ENCODE peak calls at places on chromosomes 7 and 10, in five cellular contexts. One of them, this sample, is unnamed.

GRCh38 chr7:95421847-95422444 is 12.9 kb downstream of the PON2 start:
- DNase-seq in SK-N-SH: no peak
- DNase-seq in GM12865: no peak
- DNase-seq in AG09309: no peak
- DNase-seq in psoas muscle: no peak
- DNase-seq in this sample: no peak

GRCh38 chr10:3500408-3500856 is 284.6 kb downstream of the KLF6 start:
- DNase-seq in SK-N-SH: no peak
- DNase-seq in GM12865: no peak
- DNase-seq in psoas muscle: peak
- DNase-seq in AG09309: no peak
- DNase-seq in this sample: peak

GRCh38 chr7:375901-376305 is 85.9 kb downstream of the FOXL3 start:
- DNase-seq in AG09309: no peak
- DNase-seq in SK-N-SH: peak
- DNase-seq in GM12865: no peak
- DNase-seq in psoas muscle: no peak
- DNase-seq in this sample: no peak

GRCh38 chr7:7051221-7051877 is 131.0 kb upstream of the C1GALT1 start:
- DNase-seq in SK-N-SH: no peak
- DNase-seq in psoas muscle: no peak
- DNase-seq in AG09309: no peak
- DNase-seq in GM12865: peak
- DNase-seq in this sample: no peak

GRCh38 chr10:96614515-96614914 is 27.7 kb upstream of the TM9SF3 start:
- DNase-seq in GM12865: no peak
- DNase-seq in SK-N-SH: peak
- DNase-seq in AG09309: peak
- DNase-seq in psoas muscle: no peak
- DNase-seq in this sample: peak

GRCh38 chr10:77843264-77843663 is 83.3 kb downstream of the DLG5 start:
- DNase-seq in AG09309: no peak
- DNase-seq in SK-N-SH: peak
- DNase-seq in GM12865: no peak
- DNase-seq in psoas muscle: no peak
- DNase-seq in this sample: no peak

GRCh38 chr7:126657599-126658358 is 595.0 kb downstream of the GRM8 start:
- DNase-seq in AG09309: no peak
- DNase-seq in SK-N-SH: no peak
- DNase-seq in GM12865: peak
- DNase-seq in psoas muscle: no peak
- DNase-seq in this sample: no peak

GRCh38 chr7:129150199-129150996 is 5.9 kb downstream of the TSPAN33 start:
- DNase-seq in SK-N-SH: no peak
- DNase-seq in GM12865: no peak
- DNase-seq in psoas muscle: no peak
- DNase-seq in AG09309: no peak
- DNase-seq in this sample: no peak

GRCh38 chr10:95600158-95600557 is 39.0 kb upstream of the SORBS1 start:
- DNase-seq in psoas muscle: no peak
- DNase-seq in AG09309: no peak
- DNase-seq in GM12865: no peak
- DNase-seq in SK-N-SH: no peak
- DNase-seq in this sample: no peak

GRCh38 chr10:72587568-72587967 is 38.3 kb downstream of the MICU1 start:
- DNase-seq in AG09309: no peak
- DNase-seq in SK-N-SH: no peak
- DNase-seq in psoas muscle: no peak
- DNase-seq in GM12865: no peak
- DNase-seq in this sample: no peak

GRCh38 chr10:98610855-98611254 is 164.1 kb upstream of the HPS1 start:
- DNase-seq in psoas muscle: no peak
- DNase-seq in GM12865: no peak
- DNase-seq in SK-N-SH: no peak
- DNase-seq in AG09309: no peak
- DNase-seq in this sample: no peak

GRCh38 chr7:76357379-76358052 is 1.3 kb downstream of the YWHAG start:
- DNase-seq in psoas muscle: no peak
- DNase-seq in AG09309: no peak
- DNase-seq in GM12865: no peak
- DNase-seq in SK-N-SH: no peak
- DNase-seq in this sample: no peak

GRCh38 chr7:65444211-65444842 is 70.7 kb downstream of the ZNF92 start:
- DNase-seq in GM12865: no peak
- DNase-seq in SK-N-SH: no peak
- DNase-seq in psoas muscle: no peak
- DNase-seq in AG09309: no peak
- DNase-seq in this sample: no peak

GRCh38 chr10:130901311-130902165 is 410.0 kb downstream of the TCERG1L start:
- DNase-seq in GM12865: no peak
- DNase-seq in AG09309: no peak
- DNase-seq in psoas muscle: no peak
- DNase-seq in SK-N-SH: no peak
- DNase-seq in this sample: no peak

GRCh38 chr10:31011017-31011659 is 20.5 kb downstream of the ZNF438 start:
- DNase-seq in psoas muscle: peak
- DNase-seq in AG09309: no peak
- DNase-seq in SK-N-SH: no peak
- DNase-seq in GM12865: no peak
- DNase-seq in this sample: no peak

GRCh38 chr7:137007001-137007725 is 138.7 kb downstream of the CHRM2 start:
- DNase-seq in AG09309: peak
- DNase-seq in GM12865: no peak
- DNase-seq in psoas muscle: no peak
- DNase-seq in SK-N-SH: no peak
- DNase-seq in this sample: no peak

GRCh38 chr10:90857635-90858488 is at the start of gene HTR7:
- DNase-seq in GM12865: peak
- DNase-seq in AG09309: no peak
- DNase-seq in SK-N-SH: peak
- DNase-seq in psoas muscle: peak
- DNase-seq in this sample: no peak

GRCh38 chr7:102279537-102280400 is 6.9 kb upstream of the SH2B2 start:
- DNase-seq in SK-N-SH: peak
- DNase-seq in GM12865: peak
- DNase-seq in psoas muscle: peak
- DNase-seq in AG09309: no peak
- DNase-seq in this sample: peak

GRCh38 chr7:74094224-74095095 is 10.9 kb downstream of the LIMK1 start:
- DNase-seq in AG09309: peak
- DNase-seq in psoas muscle: peak
- DNase-seq in GM12865: peak
- DNase-seq in SK-N-SH: peak
- DNase-seq in this sample: peak

GRCh38 chr7:127392182-127392565 is 334 bp downstream of the ZNF800 start:
- DNase-seq in psoas muscle: peak
- DNase-seq in SK-N-SH: peak
- DNase-seq in AG09309: peak
- DNase-seq in GM12865: peak
- DNase-seq in this sample: no peak

GRCh38 chr10:31098091-31098490 is 66.4 kb upstream of the ZNF438 start:
- DNase-seq in AG09309: no peak
- DNase-seq in psoas muscle: no peak
- DNase-seq in SK-N-SH: no peak
- DNase-seq in GM12865: no peak
- DNase-seq in this sample: no peak

GRCh38 chr7:79723833-79724608 is 270.6 kb upstream of the MAGI2 start:
- DNase-seq in SK-N-SH: no peak
- DNase-seq in GM12865: no peak
- DNase-seq in psoas muscle: no peak
- DNase-seq in AG09309: no peak
- DNase-seq in this sample: no peak

GRCh38 chr7:5425507-5426225 is 2.0 kb upstream of the TNRC18 start:
- DNase-seq in SK-N-SH: peak
- DNase-seq in psoas muscle: peak
- DNase-seq in GM12865: no peak
- DNase-seq in AG09309: peak
- DNase-seq in this sample: peak

DNA sequence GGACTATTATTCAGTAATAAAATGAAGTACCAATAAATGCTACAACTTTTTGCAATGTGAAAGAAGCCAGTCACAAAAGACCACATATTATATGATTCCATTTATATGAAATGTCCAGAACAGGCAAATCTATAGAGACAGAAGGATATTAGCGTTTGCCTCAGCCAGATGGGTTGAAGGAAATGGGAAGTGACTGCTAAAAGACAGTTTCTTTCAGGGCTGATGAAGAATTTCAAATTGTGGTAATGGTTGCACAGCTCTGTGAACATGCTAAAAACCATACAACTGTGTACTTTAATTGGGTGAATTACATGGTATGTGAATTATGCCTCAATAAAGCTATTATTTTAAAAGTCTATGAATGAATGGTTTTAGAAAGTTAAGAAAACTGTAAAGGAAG is 23.9 kb upstream of the REEP3 start:
- DNase-seq in AG09309: no peak
- DNase-seq in SK-N-SH: no peak
- DNase-seq in GM12865: no peak
- DNase-seq in psoas muscle: no peak
- DNase-seq in this sample: no peak
- TF ChIP-seq CTCF in AG09309: no peak
- TF ChIP-seq CTCF in SK-N-SH: no peak
- TF ChIP-seq CTCF in GM12865: no peak
- TF ChIP-seq CTCF in psoas muscle: no peak
- TF ChIP-seq CTCF in this sample: no peak

GRCh38 chr7:140674356-140674800 is 1.6 kb downstream of the ADCK2 start:
- DNase-seq in GM12865: peak
- DNase-seq in psoas muscle: no peak
- DNase-seq in SK-N-SH: no peak
- DNase-seq in AG09309: no peak
- DNase-seq in this sample: no peak

GRCh38 chr7:140674899-140675701 is 2.4 kb downstream of the ADCK2 start:
- DNase-seq in AG09309: no peak
- DNase-seq in psoas muscle: no peak
- DNase-seq in GM12865: no peak
- DNase-seq in SK-N-SH: peak
- DNase-seq in this sample: peak

GRCh38 chr7:140676303-140676702 is 3.6 kb downstream of the ADCK2 start:
- DNase-seq in AG09309: no peak
- DNase-seq in psoas muscle: no peak
- DNase-seq in GM12865: peak
- DNase-seq in SK-N-SH: no peak
- DNase-seq in this sample: no peak

GRCh38 chr7:140677496-140677895 is 4.8 kb downstream of the ADCK2 start:
- DNase-seq in SK-N-SH: no peak
- DNase-seq in GM12865: no peak
- DNase-seq in psoas muscle: no peak
- DNase-seq in AG09309: no peak
- DNase-seq in this sample: no peak

DNA sequence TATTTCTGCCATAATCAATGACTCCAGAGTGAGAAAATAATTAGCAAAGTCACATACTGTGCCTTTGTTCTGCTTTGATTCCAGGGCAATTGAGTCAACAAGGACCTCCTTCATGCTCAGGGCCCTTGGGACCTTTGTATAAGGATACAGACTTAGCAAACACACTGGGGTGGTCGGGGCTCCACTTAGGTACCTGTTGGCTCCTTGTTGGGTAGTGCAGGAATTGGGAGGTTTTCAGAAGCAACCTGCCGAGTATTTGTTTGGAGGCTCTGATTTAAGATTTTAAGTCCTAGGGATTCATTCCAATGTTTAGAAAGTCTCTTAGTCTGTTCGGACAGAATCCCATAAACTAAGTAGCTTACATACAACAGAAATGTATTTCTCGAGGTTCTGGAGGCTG is 3.0 kb downstream of the ADCK2 start:
- DNase-seq in psoas muscle: no peak
- DNase-seq in SK-N-SH: no peak
- DNase-seq in GM12865: no peak
- DNase-seq in AG09309: no peak
- DNase-seq in this sample: no peak
- H3K4me3 ChIP-seq in psoas muscle: no peak
- H3K4me3 ChIP-seq in SK-N-SH: no peak
- H3K4me3 ChIP-seq in GM12865: no peak
- H3K4me3 ChIP-seq in AG09309: no peak
- H3K4me3 ChIP-seq in this sample: no peak

GRCh38 chr7:51103718-51104117 is 212.9 kb downstream of the COBL start:
- DNase-seq in SK-N-SH: no peak
- DNase-seq in AG09309: no peak
- DNase-seq in GM12865: no peak
- DNase-seq in psoas muscle: no peak
- DNase-seq in this sample: no peak
- TF ChIP-seq CTCF in SK-N-SH: no peak
- TF ChIP-seq CTCF in AG09309: no peak
- TF ChIP-seq CTCF in GM12865: no peak
- TF ChIP-seq CTCF in psoas muscle: no peak
- TF ChIP-seq CTCF in this sample: no peak

GRCh38 chr7:157436763-157437480 is 100.1 kb downstream of the DNAJB6 start:
- DNase-seq in GM12865: no peak
- DNase-seq in psoas muscle: peak
- DNase-seq in SK-N-SH: no peak
- DNase-seq in AG09309: no peak
- DNase-seq in this sample: no peak

GRCh38 chr7:157436076-157436475 is 99.3 kb downstream of the DNAJB6 start:
- DNase-seq in SK-N-SH: no peak
- DNase-seq in psoas muscle: no peak
- DNase-seq in AG09309: no peak
- DNase-seq in GM12865: no peak
- DNase-seq in this sample: no peak

GRCh38 chr7:157439149-157439548 is 102.3 kb downstream of the DNAJB6 start:
- DNase-seq in AG09309: no peak
- DNase-seq in psoas muscle: no peak
- DNase-seq in GM12865: no peak
- DNase-seq in SK-N-SH: no peak
- DNase-seq in this sample: no peak

GRCh38 chr7:157438121-157439025 is 101.6 kb downstream of the DNAJB6 start:
- DNase-seq in SK-N-SH: no peak
- DNase-seq in GM12865: no peak
- DNase-seq in AG09309: no peak
- DNase-seq in psoas muscle: peak
- DNase-seq in this sample: no peak

GRCh38 chr7:157437519-157438061 is 100.8 kb downstream of the DNAJB6 start:
- DNase-seq in SK-N-SH: no peak
- DNase-seq in GM12865: no peak
- DNase-seq in AG09309: no peak
- DNase-seq in psoas muscle: peak
- DNase-seq in this sample: no peak
- H3K4me3 ChIP-seq in SK-N-SH: no peak
- H3K4me3 ChIP-seq in GM12865: no peak
- H3K4me3 ChIP-seq in AG09309: no peak
- H3K4me3 ChIP-seq in psoas muscle: no peak
- H3K4me3 ChIP-seq in this sample: no peak

GRCh38 chr10:46297406-46298204 is 10.8 kb downstream of the ANTXRL start:
- DNase-seq in AG09309: no peak
- DNase-seq in SK-N-SH: no peak
- DNase-seq in GM12865: no peak
- DNase-seq in psoas muscle: no peak
- DNase-seq in this sample: no peak
- TF ChIP-seq CTCF in AG09309: no peak
- TF ChIP-seq CTCF in SK-N-SH: no peak
- TF ChIP-seq CTCF in GM12865: no peak
- TF ChIP-seq CTCF in psoas muscle: no peak
- TF ChIP-seq CTCF in this sample: no peak

This sample was measured in astrocyte of the cerebellum.